ENCODE peak calls at places on chromosomes 16 and 17, in eight cellular contexts. R, U, Y, H, O, P, V and C are unnamed samples.

GRCh38 chr17:49132317-49132698 is 261 bp upstream of the B4GALNT2 start:
- ATAC-seq in R (peak), U (no peak), O (no peak), Y (no peak), H (no peak), V (no peak), P (peak), C (peak)

GRCh38 chr16:68374961-68375660 is 64.3 kb downstream of the PRMT7 start:
- ATAC-seq in H (no peak), O (no peak), V (no peak), P (peak), U (no peak), R (no peak), Y (no peak), C (no peak)

GRCh38 chr17:8189711-8190477 is at the start of gene BORCS6:
- ATAC-seq in P (peak), O (peak), V (peak), R (peak), Y (peak), H (peak), U (peak), C (peak)

GRCh38 chr17:9937164-9937835 is 32.2 kb upstream of the RCVRN start:
- ATAC-seq in Y (peak), R (peak), O (no peak), U (peak), V (no peak), H (no peak), P (no peak), C (peak)

GRCh38 chr16:1469693-1470201 is 5.1 kb downstream of the CLCN7 start:
- ATAC-seq in R (peak), Y (no peak), H (no peak), O (no peak), U (peak), P (no peak), V (no peak), C (no peak)

GRCh38 chr16:88499836-88500251 is 46.8 kb downstream of the ZFPM1 start:
- ATAC-seq in H (no peak), R (peak), O (no peak), V (no peak), U (peak), Y (no peak), P (no peak), C (peak)

GRCh38 chr17:75503976-75504346 is 11.4 kb downstream of the CASKIN2 start:
- ATAC-seq in P (no peak), U (peak), Y (no peak), O (no peak), H (no peak), R (peak), V (no peak), C (no peak)

GRCh38 chr16:69848635-69849545 is 86.8 kb downstream of the WWP2 start:
- ATAC-seq in P (no peak), U (peak), V (no peak), Y (peak), R (peak), O (no peak), H (no peak), C (peak)

GRCh38 chr16:54585094-54585493 is 298.5 kb upstream of the IRX3 start:
- ATAC-seq in V (no peak), R (no peak), H (no peak), P (peak), O (no peak), U (no peak), Y (no peak), C (no peak)

GRCh38 chr17:29722411-29723198 is 99.9 kb upstream of the CORO6 start:
- ATAC-seq in H (peak), P (no peak), Y (peak), V (peak), O (peak), U (peak), R (peak), C (peak)

GRCh38 chr17:64009571-64010402 is 10.6 kb downstream of the ICAM2 start:
- ATAC-seq in O (no peak), V (no peak), H (no peak), U (peak), P (no peak), Y (no peak), R (peak), C (peak)

GRCh38 chr16:73886378-73886777 is 410.2 kb upstream of the PSMD7 start:
- ATAC-seq in P (no peak), U (no peak), O (no peak), H (no peak), Y (no peak), V (no peak), R (no peak), C (no peak)